ENCODE peak calls at places on chromosomes 7 and 10, in four cellular contexts. J is IMR-90, E is HepG2, W is K562. D is an unnamed sample.
A peak's percentile ranks its signal among the peaks of the same experiment; 100 is the strongest.

GRCh38 chr7:4195650-4196049 is 486.4 kb upstream of the FOXK1 start:
- DNase-seq in J (no peak), E (no peak), W (no peak), D (no peak)

GRCh38 chr10:856405-857157 is 74.9 kb downstream of the LARP4B start:
- DNase-seq in E (no peak), J (no peak), W (no peak), D (no peak)

GRCh38 chr7:135158141-135158655 is 10.3 kb downstream of the TMEM140 start:
- DNase-seq in W (no peak), E (no peak), J (no peak), D (no peak)

GRCh38 chr10:565676-566075 is 123.8 kb downstream of the DIP2C start:
- DNase-seq in E (no peak), J (no peak), W (no peak), D (no peak)

GRCh38 chr10:15088428-15089261 is at the start of gene ACBD7:
- DNase-seq in W (peak; percentile 86), E (peak; percentile 60), J (peak; percentile 61), D (peak; percentile 95)

GRCh38 chr10:50420166-50420565 is 168.8 kb upstream of the ASAH2 start:
- DNase-seq in E (no peak), J (no peak), W (peak; percentile 71), D (no peak)

GRCh38 chr7:153934629-153935028 is 117.6 kb upstream of the DPP6 start:
- DNase-seq in W (no peak), E (no peak), J (no peak), D (no peak)

GRCh38 chr7:139687980-139688632 is 89.7 kb downstream of the HIPK2 start:
- DNase-seq in W (peak; percentile 84), J (peak; percentile 55), E (no peak), D (no peak)

GRCh38 chr10:118979661-118980060 is 49.9 kb upstream of the NANOS1 start:
- DNase-seq in J (no peak), W (no peak), E (no peak), D (no peak)

GRCh38 chr7:90488220-90488619 is 18.8 kb downstream of the PTTG1IP2 start:
- DNase-seq in W (no peak), J (no peak), E (no peak), D (no peak)

GRCh38 chr7:47496666-47497065 is 85.2 kb downstream of the TNS3 start:
- DNase-seq in E (no peak), J (no peak), W (no peak), D (no peak)

GRCh38 chr7:13641699-13642098 is 347.8 kb downstream of the ETV1 start:
- DNase-seq in J (peak; percentile 33), E (no peak), W (no peak), D (peak; percentile 2)

GRCh38 chr10:100738055-100738827 is 7.1 kb upstream of the PAX2 start:
- DNase-seq in W (no peak), J (no peak), E (no peak), D (no peak)

GRCh38 chr7:147380926-147381325 is 1209.6 kb upstream of the C7orf33 start:
- DNase-seq in E (no peak), W (no peak), J (no peak), D (no peak)

GRCh38 chr7:26292768-26293560 is 1.3 kb downstream of the SNX10 start:
- DNase-seq in W (peak; percentile 16), J (no peak), E (peak; percentile 42), D (no peak)

GRCh38 chr10:119651514-119652327 is 541 bp downstream of the BAG3 start:
- DNase-seq in W (peak; percentile 25), E (no peak), J (no peak), D (no peak)

GRCh38 chr10:92714152-92714836 is 24.5 kb downstream of the HHEX start:
- DNase-seq in E (no peak), J (no peak), W (no peak), D (no peak)

GRCh38 chr7:123351506-123352225 is 151.9 kb upstream of the SLC13A1 start:
- DNase-seq in E (no peak), W (peak; percentile 6), J (no peak), D (no peak)

GRCh38 chr10:88512599-88512998 is 70.5 kb downstream of the RNLS start:
- DNase-seq in W (no peak), E (no peak), J (no peak), D (no peak)

GRCh38 chr7:1940402-1940786 is 270.3 kb downstream of the ELFN1 start:
- DNase-seq in J (no peak), W (peak; percentile 33), E (no peak), D (no peak)

GRCh38 chr10:15313844-15314243 is 57.2 kb downstream of the FAM171A1 start:
- DNase-seq in J (no peak), W (peak; percentile 88), E (no peak), D (no peak)

GRCh38 chr10:73803680-73804286 is 7.6 kb downstream of the NDST2 start:
- DNase-seq in E (no peak), W (no peak), J (no peak), D (no peak)

GRCh38 chr10:102919237-102919959 is 1.3 kb downstream of the CNNM2 start:
- DNase-seq in J (peak; percentile 25), W (peak; percentile 34), E (peak; percentile 18), D (no peak)

GRCh38 chr7:127587663-127588018 is 570 bp upstream of the ARF5 start:
- DNase-seq in J (no peak), W (peak; percentile 24), E (no peak), D (no peak)
- TF ChIP-seq MAZ in J (no peak), W (no peak), E (no peak), D (no peak)

GRCh38 chr10:110755781-110756180 is 111.6 kb downstream of the RBM20 start:
- DNase-seq in J (no peak), W (no peak), E (no peak), D (no peak)

GRCh38 chr10:110756886-110757285 is 112.8 kb downstream of the RBM20 start:
- DNase-seq in J (no peak), W (no peak), E (no peak), D (no peak)

GRCh38 chr10:110758898-110759297 is 112.8 kb upstream of the PDCD4 start:
- DNase-seq in J (peak; percentile 62), W (no peak), E (no peak), D (no peak)

GRCh38 chr10:110758128-110758527 is 113.6 kb upstream of the PDCD4 start:
- DNase-seq in W (no peak), E (no peak), J (no peak), D (no peak)

GRCh38 chr10:110757563-110757962 is 113.4 kb downstream of the RBM20 start:
- DNase-seq in W (no peak), E (no peak), J (no peak), D (no peak)
- TF ChIP-seq MAZ in W (no peak), E (no peak), J (no peak), D (no peak)

DNA sequence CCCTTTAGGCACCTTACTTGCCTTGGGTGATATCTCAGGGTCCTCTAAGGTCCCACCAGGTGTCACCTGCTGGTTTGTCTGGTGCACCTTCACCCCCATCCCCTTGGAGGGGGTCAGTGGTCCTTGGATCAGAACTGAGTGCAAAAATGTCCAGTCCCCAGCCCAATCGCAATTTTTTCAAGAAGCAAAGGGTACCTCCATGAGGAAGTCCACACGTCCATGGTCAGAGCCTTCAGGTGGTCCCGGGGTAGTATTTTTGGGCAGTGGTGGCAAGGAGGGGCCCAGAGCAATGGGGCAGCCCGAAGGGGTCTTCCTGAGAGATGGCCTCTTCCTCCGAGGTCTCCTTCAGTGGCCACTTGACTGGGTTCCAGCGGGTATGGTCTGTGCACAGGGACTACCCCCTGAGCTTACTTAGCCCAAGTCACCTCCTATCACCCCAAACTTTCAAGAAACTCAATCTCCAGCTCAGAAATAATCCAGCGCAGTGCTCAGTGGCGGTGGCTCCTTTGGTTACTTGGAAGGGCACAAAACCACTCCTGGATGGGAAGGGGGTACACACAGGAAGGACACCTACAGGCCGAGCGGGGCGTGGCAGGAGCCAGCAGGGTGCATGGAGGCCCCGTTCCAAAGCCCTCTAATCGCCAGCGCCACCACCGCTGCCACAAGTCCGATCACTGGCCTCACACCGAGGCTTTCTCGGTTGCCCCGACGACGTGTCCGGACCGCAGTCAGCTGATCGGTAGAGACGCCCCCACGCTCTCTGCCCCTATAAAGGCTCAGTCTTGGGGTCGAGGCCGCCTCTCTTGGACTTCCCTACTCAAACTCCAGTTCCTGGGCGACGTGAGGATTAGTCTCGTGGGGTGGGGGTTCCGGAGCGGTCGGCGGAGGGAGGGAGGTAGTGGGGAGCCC is 4.5 kb downstream of the SAP25 start:
- DNase-seq in W (peak; percentile 86), J (no peak), E (peak; percentile 91), D (no peak)
- TF ChIP-seq MAZ in W (no peak), J (no peak), E (no peak), D (no peak)

DNA sequence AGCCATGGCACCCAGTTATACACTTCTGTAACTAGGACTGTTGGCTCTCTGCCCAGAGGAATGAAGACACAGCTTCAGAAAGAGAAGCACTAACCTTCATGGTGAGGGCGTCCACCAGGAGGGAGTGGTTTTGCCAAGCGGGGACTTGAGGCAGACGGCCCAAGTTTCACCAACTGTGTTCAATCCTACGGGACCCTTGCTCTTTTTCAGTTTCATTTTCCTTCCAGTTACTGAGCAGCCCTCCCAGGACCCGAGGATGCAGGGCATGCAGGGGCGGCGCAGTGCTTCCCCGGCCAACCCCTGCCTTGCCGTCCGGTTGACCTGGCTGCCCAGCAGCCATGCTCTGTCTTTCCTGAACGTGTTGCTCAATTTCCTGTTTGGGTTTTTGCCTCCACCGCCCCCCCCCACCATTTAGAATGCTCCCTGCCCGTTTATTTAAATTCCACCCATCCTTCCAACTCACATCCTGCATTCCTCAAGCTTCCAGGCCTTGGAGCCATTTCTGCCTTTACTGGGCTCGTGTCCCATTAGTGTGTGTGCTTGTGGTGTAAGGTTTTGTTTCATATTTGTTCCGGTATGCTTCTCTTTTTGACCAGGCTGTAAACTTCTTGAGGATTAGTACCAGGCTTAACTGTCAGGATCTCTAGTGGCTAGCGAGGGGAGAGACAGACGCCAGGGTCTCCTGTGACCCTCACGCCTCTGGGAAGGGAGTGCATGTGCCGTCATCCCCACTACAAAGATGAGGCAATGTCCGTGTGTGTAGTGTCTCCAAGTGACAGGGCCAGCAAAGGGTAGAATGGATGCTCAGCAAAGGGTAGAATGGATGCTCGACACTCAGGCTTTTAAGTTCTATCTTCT is 31.6 kb downstream of the IL15RA start:
- DNase-seq in E (peak; percentile 10), W (no peak), J (peak; percentile 97), D (no peak)
- TF ChIP-seq MAZ in E (no peak), W (no peak), J (no peak), D (no peak)

GRCh38 chr7:93949468-93949867 is 27.9 kb downstream of the GNG11 start:
- DNase-seq in E (no peak), J (peak; percentile 90), W (no peak), D (peak; percentile 45)
- TF ChIP-seq MAZ in E (no peak), J (no peak), W (no peak), D (no peak)

DNA sequence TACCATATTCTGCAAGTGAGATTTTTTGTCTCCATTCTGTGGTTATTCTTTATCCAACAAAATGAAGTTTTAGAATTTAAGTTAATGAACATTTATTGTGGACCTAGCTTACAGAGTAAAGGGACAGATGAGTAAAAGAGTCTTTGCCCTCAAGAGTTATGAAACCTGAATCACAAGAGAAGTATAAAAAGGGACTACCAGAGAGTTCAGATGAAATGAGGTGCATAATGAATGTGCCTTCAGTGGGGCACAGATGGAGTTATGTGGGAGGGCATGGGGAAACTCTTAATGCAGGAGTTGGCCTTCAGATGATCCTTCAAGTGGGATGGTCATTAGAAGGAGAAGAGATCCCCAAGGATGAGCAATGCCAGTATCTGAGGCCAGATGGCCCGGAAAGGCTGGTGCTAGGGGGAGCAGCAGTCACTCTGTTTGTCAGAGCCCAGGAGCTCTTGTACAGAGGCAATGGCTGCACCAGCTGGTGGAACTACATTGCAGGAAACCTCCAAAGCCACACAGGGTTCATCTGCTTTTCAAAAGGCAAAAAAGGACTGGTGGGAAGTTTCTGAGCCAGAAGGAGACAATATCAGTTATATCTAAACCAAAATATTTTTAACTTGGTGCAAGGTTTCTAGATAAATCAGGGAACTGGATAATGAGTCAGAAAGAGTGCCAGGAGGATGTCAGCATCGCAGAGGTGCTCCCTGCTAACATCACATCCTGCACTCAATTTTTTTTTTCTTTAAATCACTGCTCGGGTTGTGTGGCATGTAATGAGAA is 162.0 kb downstream of the KLF6 start:
- DNase-seq in E (no peak), J (peak; percentile 55), W (no peak), D (no peak)
- TF ChIP-seq MAZ in E (no peak), J (no peak), W (no peak), D (no peak)

GRCh38 chr10:104117839-104118323 is 4.1 kb upstream of the SFR1 start:
- DNase-seq in W (no peak), E (no peak), J (peak; percentile 43), D (peak; percentile 85)
- TF ChIP-seq MAZ in W (no peak), E (no peak), J (no peak), D (no peak)

D was measured in A549.